ENCODE peak calls at places on chromosomes 3 and 15, in seven cellular contexts. One of them, this sample, is unnamed.

GRCh38 chr3:191141728-191142127 is 57.3 kb upstream of the OSTN start:
- DNase-seq in stromal cell of bone marrow: peak
- DNase-seq in MV-4-11: peak
- DNase-seq in NCI-H1436: no peak
- DNase-seq in HCT116: peak
- DNase-seq in cerebellum: no peak
- DNase-seq in type B pancreatic cell: no peak
- DNase-seq in this sample: no peak

GRCh38 chr15:62792960-62793758 is 249.4 kb upstream of the TPM1 start:
- DNase-seq in stromal cell of bone marrow: no peak
- DNase-seq in MV-4-11: no peak
- DNase-seq in NCI-H1436: no peak
- DNase-seq in HCT116: no peak
- DNase-seq in cerebellum: no peak
- DNase-seq in type B pancreatic cell: no peak
- DNase-seq in this sample: no peak

GRCh38 chr3:32239638-32240550 is 1.4 kb downstream of the CMTM8 start:
- DNase-seq in stromal cell of bone marrow: no peak
- DNase-seq in MV-4-11: no peak
- DNase-seq in NCI-H1436: peak
- DNase-seq in HCT116: peak
- DNase-seq in cerebellum: no peak
- DNase-seq in type B pancreatic cell: no peak
- DNase-seq in this sample: no peak

GRCh38 chr3:36678216-36679013 is 85.9 kb downstream of the DCLK3 start:
- DNase-seq in stromal cell of bone marrow: no peak
- DNase-seq in MV-4-11: no peak
- DNase-seq in NCI-H1436: no peak
- DNase-seq in HCT116: no peak
- DNase-seq in cerebellum: no peak
- DNase-seq in type B pancreatic cell: no peak
- DNase-seq in this sample: no peak

GRCh38 chr15:55917881-55918296 is 75.5 kb downstream of the NEDD4 start:
- DNase-seq in stromal cell of bone marrow: peak
- DNase-seq in MV-4-11: peak
- DNase-seq in NCI-H1436: no peak
- DNase-seq in HCT116: peak
- DNase-seq in cerebellum: no peak
- DNase-seq in type B pancreatic cell: no peak
- DNase-seq in this sample: no peak

GRCh38 chr15:64232400-64232799 is 69.6 kb upstream of the PPIB start:
- DNase-seq in stromal cell of bone marrow: no peak
- DNase-seq in MV-4-11: peak
- DNase-seq in NCI-H1436: no peak
- DNase-seq in HCT116: no peak
- DNase-seq in cerebellum: no peak
- DNase-seq in type B pancreatic cell: no peak
- DNase-seq in this sample: no peak

GRCh38 chr3:58063424-58063823 is 55.2 kb downstream of the FLNB start:
- DNase-seq in stromal cell of bone marrow: peak
- DNase-seq in MV-4-11: peak
- DNase-seq in NCI-H1436: no peak
- DNase-seq in HCT116: no peak
- DNase-seq in cerebellum: no peak
- DNase-seq in type B pancreatic cell: no peak
- DNase-seq in this sample: no peak

GRCh38 chr3:149003653-149004305 is 12.4 kb downstream of the GYG1 start:
- DNase-seq in stromal cell of bone marrow: no peak
- DNase-seq in MV-4-11: no peak
- DNase-seq in NCI-H1436: no peak
- DNase-seq in HCT116: no peak
- DNase-seq in cerebellum: no peak
- DNase-seq in type B pancreatic cell: no peak
- DNase-seq in this sample: no peak

GRCh38 chr15:44427756-44428724 is 611 bp downstream of the CTDSPL2 start:
- DNase-seq in stromal cell of bone marrow: peak
- DNase-seq in MV-4-11: peak
- DNase-seq in NCI-H1436: peak
- DNase-seq in HCT116: peak
- DNase-seq in cerebellum: no peak
- DNase-seq in type B pancreatic cell: no peak
- DNase-seq in this sample: no peak

GRCh38 chr15:31485911-31486461 is 159.4 kb downstream of the KLF13 start:
- DNase-seq in stromal cell of bone marrow: no peak
- DNase-seq in MV-4-11: no peak
- DNase-seq in NCI-H1436: no peak
- DNase-seq in HCT116: no peak
- DNase-seq in cerebellum: no peak
- DNase-seq in type B pancreatic cell: no peak
- DNase-seq in this sample: peak

GRCh38 chr15:79170256-79170664 is 79.7 kb upstream of the RASGRF1 start:
- DNase-seq in stromal cell of bone marrow: no peak
- DNase-seq in MV-4-11: no peak
- DNase-seq in NCI-H1436: no peak
- DNase-seq in HCT116: no peak
- DNase-seq in cerebellum: no peak
- DNase-seq in type B pancreatic cell: peak
- DNase-seq in this sample: peak